ENCODE peak calls at places on chromosomes 13 and 19, in seven cellular contexts. One of them, this sample, is unnamed.

GRCh38 chr13:112716461-112716820 is 26.6 kb downstream of the ATP11A start:
- DNase-seq in hippocampal formation: no peak
- DNase-seq in T-helper 2 cell: no peak
- DNase-seq in heart left ventricle: no peak
- DNase-seq in ACHN: no peak
- DNase-seq in lower leg skin: no peak
- DNase-seq in WTC11: peak; percentile 9
- DNase-seq in this sample: no peak

GRCh38 chr19:12871681-12872080 is 9.6 kb downstream of the DNASE2 start:
- DNase-seq in hippocampal formation: no peak
- DNase-seq in T-helper 2 cell: no peak
- DNase-seq in heart left ventricle: no peak
- DNase-seq in ACHN: no peak
- DNase-seq in lower leg skin: no peak
- DNase-seq in WTC11: no peak
- DNase-seq in this sample: no peak

GRCh38 chr13:100124265-100124664 is 35.4 kb downstream of the PCCA start:
- DNase-seq in hippocampal formation: no peak
- DNase-seq in T-helper 2 cell: no peak
- DNase-seq in heart left ventricle: no peak
- DNase-seq in ACHN: no peak
- DNase-seq in lower leg skin: no peak
- DNase-seq in WTC11: no peak
- DNase-seq in this sample: no peak

GRCh38 chr13:46121033-46121432 is 16.2 kb upstream of the CPB2 start:
- DNase-seq in hippocampal formation: no peak
- DNase-seq in T-helper 2 cell: no peak
- DNase-seq in heart left ventricle: no peak
- DNase-seq in ACHN: no peak
- DNase-seq in lower leg skin: no peak
- DNase-seq in WTC11: no peak
- DNase-seq in this sample: no peak

GRCh38 chr19:46494115-46494935 is 1.3 kb downstream of the PNMA8B start:
- DNase-seq in hippocampal formation: no peak
- DNase-seq in T-helper 2 cell: no peak
- DNase-seq in heart left ventricle: peak; percentile 62
- DNase-seq in ACHN: no peak
- DNase-seq in lower leg skin: no peak
- DNase-seq in WTC11: no peak
- DNase-seq in this sample: no peak

GRCh38 chr19:42113641-42114348 is 18.5 kb downstream of the POU2F2 start:
- DNase-seq in hippocampal formation: no peak
- DNase-seq in T-helper 2 cell: no peak
- DNase-seq in heart left ventricle: no peak
- DNase-seq in ACHN: peak; percentile 87
- DNase-seq in lower leg skin: no peak
- DNase-seq in WTC11: no peak
- DNase-seq in this sample: no peak

GRCh38 chr13:30346159-30346788 is 38.9 kb upstream of the KATNAL1 start:
- DNase-seq in hippocampal formation: no peak
- DNase-seq in T-helper 2 cell: peak; percentile 78
- DNase-seq in heart left ventricle: no peak
- DNase-seq in ACHN: no peak
- DNase-seq in lower leg skin: no peak
- DNase-seq in WTC11: no peak
- DNase-seq in this sample: peak; percentile 61

GRCh38 chr13:39506559-39507390 is 96.2 kb downstream of the LHFPL6 start:
- DNase-seq in hippocampal formation: no peak
- DNase-seq in T-helper 2 cell: no peak
- DNase-seq in heart left ventricle: no peak
- DNase-seq in ACHN: no peak
- DNase-seq in lower leg skin: no peak
- DNase-seq in WTC11: no peak
- DNase-seq in this sample: no peak

GRCh38 chr13:52703482-52703881 is 36.1 kb downstream of the CNMD start:
- DNase-seq in hippocampal formation: no peak
- DNase-seq in T-helper 2 cell: no peak
- DNase-seq in heart left ventricle: no peak
- DNase-seq in ACHN: no peak
- DNase-seq in lower leg skin: no peak
- DNase-seq in WTC11: no peak
- DNase-seq in this sample: no peak